ENCODE peak calls at places on chromosomes 5 and 9, in nine cellular contexts. One of them, this sample, is unnamed.

GRCh38 chr9:86183225-86183808 is 76.1 kb downstream of the C9orf153 start:
- DNase-seq in stimulated activated CD4-positive, alpha-beta T cell treated with anti-CD3 and anti-CD28 coated beads, Interleukin-2, amount 100 ng/mL, for 4 hours: no peak
- DNase-seq in activated B cell treated with CpG ODN at 0.5 μM for 24 hours: no peak
- DNase-seq in D341Med: no peak
- DNase-seq in AG10803: no peak
- DNase-seq in GM20000: no peak
- DNase-seq in GM12891: no peak
- DNase-seq in iPS DF 6.9: no peak
- DNase-seq in T follicular helper cell: no peak
- DNase-seq in this sample: no peak

GRCh38 chr5:159071382-159071781 is 28.3 kb downstream of the EBF1 start:
- DNase-seq in AG10803: no peak
- DNase-seq in iPS DF 6.9: no peak
- DNase-seq in activated B cell treated with CpG ODN at 0.5 μM for 24 hours: no peak
- DNase-seq in D341Med: no peak
- DNase-seq in GM12891: no peak
- DNase-seq in stimulated activated CD4-positive, alpha-beta T cell treated with anti-CD3 and anti-CD28 coated beads, Interleukin-2, amount 100 ng/mL, for 4 hours: no peak
- DNase-seq in GM20000: no peak
- DNase-seq in T follicular helper cell: no peak
- DNase-seq in this sample: no peak

GRCh38 chr9:109253637-109254284 is 67.1 kb downstream of the EPB41L4B start:
- DNase-seq in D341Med: no peak
- DNase-seq in iPS DF 6.9: no peak
- DNase-seq in GM12891: no peak
- DNase-seq in activated B cell treated with CpG ODN at 0.5 μM for 24 hours: no peak
- DNase-seq in stimulated activated CD4-positive, alpha-beta T cell treated with anti-CD3 and anti-CD28 coated beads, Interleukin-2, amount 100 ng/mL, for 4 hours: no peak
- DNase-seq in GM20000: no peak
- DNase-seq in T follicular helper cell: no peak
- DNase-seq in AG10803: peak; percentile 72
- DNase-seq in this sample: no peak

GRCh38 chr5:134122530-134122929 is 8.0 kb downstream of the TCF7 start:
- DNase-seq in stimulated activated CD4-positive, alpha-beta T cell treated with anti-CD3 and anti-CD28 coated beads, Interleukin-2, amount 100 ng/mL, for 4 hours: peak; percentile 27
- DNase-seq in AG10803: no peak
- DNase-seq in GM12891: no peak
- DNase-seq in T follicular helper cell: peak; percentile 58
- DNase-seq in activated B cell treated with CpG ODN at 0.5 μM for 24 hours: no peak
- DNase-seq in iPS DF 6.9: no peak
- DNase-seq in GM20000: no peak
- DNase-seq in D341Med: no peak
- DNase-seq in this sample: peak; percentile 87

GRCh38 chr9:136728548-136729123 is 14.1 kb downstream of the LCN10 start:
- DNase-seq in activated B cell treated with CpG ODN at 0.5 μM for 24 hours: no peak
- DNase-seq in GM12891: no peak
- DNase-seq in T follicular helper cell: no peak
- DNase-seq in stimulated activated CD4-positive, alpha-beta T cell treated with anti-CD3 and anti-CD28 coated beads, Interleukin-2, amount 100 ng/mL, for 4 hours: no peak
- DNase-seq in AG10803: peak; percentile 47
- DNase-seq in GM20000: peak; percentile 64
- DNase-seq in iPS DF 6.9: no peak
- DNase-seq in D341Med: peak; percentile 68
- DNase-seq in this sample: no peak

GRCh38 chr9:94922098-94922607 is 195.7 kb downstream of the AOPEP start:
- DNase-seq in GM12891: no peak
- DNase-seq in D341Med: no peak
- DNase-seq in iPS DF 6.9: no peak
- DNase-seq in AG10803: peak; percentile 100
- DNase-seq in activated B cell treated with CpG ODN at 0.5 μM for 24 hours: no peak
- DNase-seq in T follicular helper cell: no peak
- DNase-seq in GM20000: no peak
- DNase-seq in stimulated activated CD4-positive, alpha-beta T cell treated with anti-CD3 and anti-CD28 coated beads, Interleukin-2, amount 100 ng/mL, for 4 hours: no peak
- DNase-seq in this sample: no peak

GRCh38 chr5:25090275-25090674 is 445.5 kb upstream of the CDH10 start:
- DNase-seq in iPS DF 6.9: no peak
- DNase-seq in GM12891: no peak
- DNase-seq in T follicular helper cell: no peak
- DNase-seq in AG10803: no peak
- DNase-seq in stimulated activated CD4-positive, alpha-beta T cell treated with anti-CD3 and anti-CD28 coated beads, Interleukin-2, amount 100 ng/mL, for 4 hours: no peak
- DNase-seq in GM20000: no peak
- DNase-seq in D341Med: no peak
- DNase-seq in activated B cell treated with CpG ODN at 0.5 μM for 24 hours: no peak
- DNase-seq in this sample: no peak

GRCh38 chr5:52783226-52783959 is 4.3 kb upstream of the ITGA1 start:
- DNase-seq in T follicular helper cell: no peak
- DNase-seq in stimulated activated CD4-positive, alpha-beta T cell treated with anti-CD3 and anti-CD28 coated beads, Interleukin-2, amount 100 ng/mL, for 4 hours: no peak
- DNase-seq in AG10803: peak; percentile 87
- DNase-seq in activated B cell treated with CpG ODN at 0.5 μM for 24 hours: no peak
- DNase-seq in iPS DF 6.9: no peak
- DNase-seq in GM20000: no peak
- DNase-seq in D341Med: no peak
- DNase-seq in GM12891: no peak
- DNase-seq in this sample: no peak

GRCh38 chr9:125103021-125103420 is 40.3 kb downstream of the SCAI start:
- DNase-seq in AG10803: no peak
- DNase-seq in GM20000: no peak
- DNase-seq in T follicular helper cell: no peak
- DNase-seq in iPS DF 6.9: no peak
- DNase-seq in GM12891: no peak
- DNase-seq in activated B cell treated with CpG ODN at 0.5 μM for 24 hours: no peak
- DNase-seq in stimulated activated CD4-positive, alpha-beta T cell treated with anti-CD3 and anti-CD28 coated beads, Interleukin-2, amount 100 ng/mL, for 4 hours: no peak
- DNase-seq in D341Med: no peak
- DNase-seq in this sample: no peak

This sample was measured in CD4-positive, CD25-positive, alpha-beta regulatory T cell.